ENCODE peak calls at places on chromosome 18, in seven cellular contexts. One of them, this sample, is unnamed.
A peak's percentile ranks its signal among the peaks of the same experiment; 100 is the strongest.

GRCh38 chr18:7084080-7084765 is 33.4 kb downstream of the LAMA1 start:
- DNase-seq in lung: no peak
- DNase-seq in pancreas: no peak
- DNase-seq in left ventricle myocardium inferior: no peak
- DNase-seq in tibial nerve: no peak
- DNase-seq in aorta: no peak
- DNase-seq in HCT116: no peak
- DNase-seq in this sample: no peak

GRCh38 chr18:24414349-24415003 is 12.0 kb upstream of the IMPACT start:
- DNase-seq in lung: no peak
- DNase-seq in pancreas: no peak
- DNase-seq in left ventricle myocardium inferior: no peak
- DNase-seq in tibial nerve: no peak
- DNase-seq in aorta: no peak
- DNase-seq in HCT116: no peak
- DNase-seq in this sample: no peak

GRCh38 chr18:62384610-62385097 is 59.5 kb downstream of the TNFRSF11A start:
- DNase-seq in lung: no peak
- DNase-seq in pancreas: no peak
- DNase-seq in left ventricle myocardium inferior: no peak
- DNase-seq in tibial nerve: no peak
- DNase-seq in aorta: no peak
- DNase-seq in HCT116: no peak
- DNase-seq in this sample: no peak

GRCh38 chr18:12768622-12769021 is 65.8 kb downstream of the PSMG2 start:
- DNase-seq in lung: no peak
- DNase-seq in pancreas: no peak
- DNase-seq in left ventricle myocardium inferior: no peak
- DNase-seq in tibial nerve: no peak
- DNase-seq in aorta: no peak
- DNase-seq in HCT116: no peak
- DNase-seq in this sample: no peak

GRCh38 chr18:44996261-44996660 is 315.6 kb downstream of the SETBP1 start:
- DNase-seq in lung: no peak
- DNase-seq in pancreas: no peak
- DNase-seq in left ventricle myocardium inferior: no peak
- DNase-seq in tibial nerve: no peak
- DNase-seq in aorta: no peak
- DNase-seq in HCT116: no peak
- DNase-seq in this sample: no peak

GRCh38 chr18:78822171-78822570 is 157.4 kb upstream of the SALL3 start:
- DNase-seq in lung: no peak
- DNase-seq in pancreas: no peak
- DNase-seq in left ventricle myocardium inferior: no peak
- DNase-seq in tibial nerve: no peak
- DNase-seq in aorta: no peak
- DNase-seq in HCT116: no peak
- DNase-seq in this sample: no peak

GRCh38 chr18:49613141-49613641 is 51.3 kb downstream of the LIPG start:
- DNase-seq in lung: no peak
- DNase-seq in pancreas: no peak
- DNase-seq in left ventricle myocardium inferior: no peak
- DNase-seq in tibial nerve: no peak
- DNase-seq in aorta: no peak
- DNase-seq in HCT116: no peak
- DNase-seq in this sample: peak; percentile 80

GRCh38 chr18:22114526-22115321 is 54.7 kb upstream of the GATA6 start:
- DNase-seq in lung: no peak
- DNase-seq in pancreas: no peak
- DNase-seq in left ventricle myocardium inferior: no peak
- DNase-seq in tibial nerve: no peak
- DNase-seq in aorta: no peak
- DNase-seq in HCT116: no peak
- DNase-seq in this sample: no peak

GRCh38 chr18:31041346-31042067 is 1.0 kb downstream of the DSC3 start:
- DNase-seq in lung: no peak
- DNase-seq in pancreas: no peak
- DNase-seq in left ventricle myocardium inferior: no peak
- DNase-seq in tibial nerve: no peak
- DNase-seq in aorta: peak; percentile 55
- DNase-seq in HCT116: no peak
- DNase-seq in this sample: no peak

GRCh38 chr18:49038423-49038822 is 87.7 kb upstream of the SMAD7 start:
- DNase-seq in lung: no peak
- DNase-seq in pancreas: no peak
- DNase-seq in left ventricle myocardium inferior: no peak
- DNase-seq in tibial nerve: no peak
- DNase-seq in aorta: no peak
- DNase-seq in HCT116: no peak
- DNase-seq in this sample: no peak

GRCh38 chr18:13653746-13654455 is 72.5 kb downstream of the FAM210A start:
- DNase-seq in lung: no peak
- DNase-seq in pancreas: no peak
- DNase-seq in left ventricle myocardium inferior: no peak
- DNase-seq in tibial nerve: no peak
- DNase-seq in aorta: no peak
- DNase-seq in HCT116: no peak
- DNase-seq in this sample: no peak

GRCh38 chr18:74506405-74507119 is 10.4 kb downstream of the CNDP2 start:
- DNase-seq in lung: no peak
- DNase-seq in pancreas: no peak
- DNase-seq in left ventricle myocardium inferior: no peak
- DNase-seq in tibial nerve: no peak
- DNase-seq in aorta: no peak
- DNase-seq in HCT116: no peak
- DNase-seq in this sample: no peak

GRCh38 chr18:62452280-62452824 is 70.5 kb upstream of the ZCCHC2 start:
- DNase-seq in lung: no peak
- DNase-seq in pancreas: no peak
- DNase-seq in left ventricle myocardium inferior: no peak
- DNase-seq in tibial nerve: no peak
- DNase-seq in aorta: no peak
- DNase-seq in HCT116: no peak
- DNase-seq in this sample: no peak

GRCh38 chr18:13823707-13824395 is at the start of gene MC5R:
- DNase-seq in lung: peak; percentile 48
- DNase-seq in pancreas: peak; percentile 39
- DNase-seq in left ventricle myocardium inferior: peak; percentile 61
- DNase-seq in tibial nerve: peak; percentile 38
- DNase-seq in aorta: peak; percentile 91
- DNase-seq in HCT116: no peak
- DNase-seq in this sample: no peak

GRCh38 chr18:8422391-8422790 is 186.8 kb upstream of the RAB12 start:
- DNase-seq in lung: no peak
- DNase-seq in pancreas: no peak
- DNase-seq in left ventricle myocardium inferior: no peak
- DNase-seq in tibial nerve: no peak
- DNase-seq in aorta: no peak
- DNase-seq in HCT116: no peak
- DNase-seq in this sample: no peak

GRCh38 chr18:73895701-73896100 is 251.9 kb downstream of the FBXO15 start:
- DNase-seq in lung: no peak
- DNase-seq in pancreas: no peak
- DNase-seq in left ventricle myocardium inferior: no peak
- DNase-seq in tibial nerve: no peak
- DNase-seq in aorta: no peak
- DNase-seq in HCT116: no peak
- DNase-seq in this sample: no peak

GRCh38 chr18:3826021-3826420 is 376.0 kb downstream of the TGIF1 start:
- DNase-seq in lung: no peak
- DNase-seq in pancreas: no peak
- DNase-seq in left ventricle myocardium inferior: no peak
- DNase-seq in tibial nerve: no peak
- DNase-seq in aorta: no peak
- DNase-seq in HCT116: no peak
- DNase-seq in this sample: no peak

GRCh38 chr18:3823073-3823472 is 373.1 kb downstream of the TGIF1 start:
- DNase-seq in lung: no peak
- DNase-seq in pancreas: no peak
- DNase-seq in left ventricle myocardium inferior: no peak
- DNase-seq in tibial nerve: no peak
- DNase-seq in aorta: no peak
- DNase-seq in HCT116: no peak
- DNase-seq in this sample: no peak

GRCh38 chr18:3819933-3820332 is 370.0 kb downstream of the TGIF1 start:
- DNase-seq in lung: no peak
- DNase-seq in pancreas: no peak
- DNase-seq in left ventricle myocardium inferior: no peak
- DNase-seq in tibial nerve: no peak
- DNase-seq in aorta: no peak
- DNase-seq in HCT116: no peak
- DNase-seq in this sample: no peak

GRCh38 chr18:3824101-3824500 is 374.1 kb downstream of the TGIF1 start:
- DNase-seq in lung: no peak
- DNase-seq in pancreas: no peak
- DNase-seq in left ventricle myocardium inferior: no peak
- DNase-seq in tibial nerve: no peak
- DNase-seq in aorta: no peak
- DNase-seq in HCT116: no peak
- DNase-seq in this sample: no peak

DNA sequence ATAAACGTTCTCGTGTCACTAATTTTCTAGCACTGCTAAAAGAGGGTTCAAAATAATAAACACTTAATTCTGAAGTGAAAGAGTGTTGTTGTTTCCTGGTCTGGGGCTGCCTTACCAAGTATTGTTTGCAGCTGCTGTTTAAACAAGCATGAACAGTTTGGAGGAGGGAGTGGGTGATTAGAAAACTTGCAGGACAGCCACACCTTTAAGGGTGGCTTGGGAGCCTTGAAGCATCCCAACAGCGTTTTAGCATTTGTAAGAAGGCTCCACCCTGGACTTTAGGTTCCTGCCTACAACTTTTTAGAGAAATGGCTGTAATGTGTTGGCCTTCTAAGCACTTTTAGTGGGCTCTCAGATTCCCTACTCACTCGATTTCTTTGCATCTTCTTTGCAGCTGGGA is 371.6 kb downstream of the TGIF1 start:
- DNase-seq in lung: no peak
- DNase-seq in pancreas: no peak
- DNase-seq in left ventricle myocardium inferior: no peak
- DNase-seq in tibial nerve: no peak
- DNase-seq in aorta: no peak
- DNase-seq in HCT116: no peak
- DNase-seq in this sample: no peak
- H3K4me3 ChIP-seq in lung: no peak overlapping the region
- H3K4me3 ChIP-seq in pancreas: no peak overlapping the region
- H3K4me3 ChIP-seq in left ventricle myocardium inferior: no peak overlapping the region
- H3K4me3 ChIP-seq in tibial nerve: no peak overlapping the region
- H3K4me3 ChIP-seq in aorta: no peak overlapping the region
- H3K4me3 ChIP-seq in HCT116: no peak overlapping the region
- H3K4me3 ChIP-seq in this sample: no peak overlapping the region

DNA sequence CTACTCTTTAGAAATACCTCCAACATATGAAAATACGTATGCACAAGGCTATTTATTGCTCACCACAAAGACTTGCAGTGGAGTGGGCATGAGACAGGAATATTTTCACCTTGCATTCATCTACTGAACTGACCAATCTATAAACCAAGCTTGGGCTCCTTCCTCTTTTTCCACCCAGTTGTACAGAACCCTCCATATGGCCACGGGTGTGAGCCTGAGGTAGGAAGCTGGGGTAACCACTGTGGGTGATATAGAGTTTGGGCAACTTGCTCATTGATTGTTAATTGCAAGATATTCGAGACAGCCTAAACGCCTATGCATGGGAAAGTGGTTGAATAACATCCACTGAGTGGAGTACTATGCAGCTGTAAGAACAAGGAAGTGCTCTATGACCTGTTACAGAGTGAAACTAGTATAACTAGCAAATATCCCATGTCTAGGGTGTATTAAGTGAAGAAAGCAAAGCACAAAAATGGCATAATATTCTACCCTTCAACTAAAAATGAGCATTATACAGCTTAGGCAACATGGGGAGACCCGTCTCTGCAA is 7.3 kb upstream of the VAPA start:
- DNase-seq in lung: no peak
- DNase-seq in pancreas: no peak
- DNase-seq in left ventricle myocardium inferior: no peak
- DNase-seq in tibial nerve: no peak
- DNase-seq in aorta: no peak
- DNase-seq in HCT116: no peak
- DNase-seq in this sample: no peak
- H3K27me3 ChIP-seq in lung: no peaks in the 10 kb centered on the region
- H3K27me3 ChIP-seq in pancreas: no peaks in the 10 kb centered on the region
- H3K27me3 ChIP-seq in left ventricle myocardium inferior: no peaks in the 10 kb centered on the region
- H3K27me3 ChIP-seq in tibial nerve: no peaks in the 10 kb centered on the region
- H3K27me3 ChIP-seq in aorta: no peaks in the 10 kb centered on the region
- H3K27me3 ChIP-seq in HCT116: no peaks in the 10 kb centered on the region
- H3K27me3 ChIP-seq in this sample: no peaks in the 10 kb centered on the region

DNA sequence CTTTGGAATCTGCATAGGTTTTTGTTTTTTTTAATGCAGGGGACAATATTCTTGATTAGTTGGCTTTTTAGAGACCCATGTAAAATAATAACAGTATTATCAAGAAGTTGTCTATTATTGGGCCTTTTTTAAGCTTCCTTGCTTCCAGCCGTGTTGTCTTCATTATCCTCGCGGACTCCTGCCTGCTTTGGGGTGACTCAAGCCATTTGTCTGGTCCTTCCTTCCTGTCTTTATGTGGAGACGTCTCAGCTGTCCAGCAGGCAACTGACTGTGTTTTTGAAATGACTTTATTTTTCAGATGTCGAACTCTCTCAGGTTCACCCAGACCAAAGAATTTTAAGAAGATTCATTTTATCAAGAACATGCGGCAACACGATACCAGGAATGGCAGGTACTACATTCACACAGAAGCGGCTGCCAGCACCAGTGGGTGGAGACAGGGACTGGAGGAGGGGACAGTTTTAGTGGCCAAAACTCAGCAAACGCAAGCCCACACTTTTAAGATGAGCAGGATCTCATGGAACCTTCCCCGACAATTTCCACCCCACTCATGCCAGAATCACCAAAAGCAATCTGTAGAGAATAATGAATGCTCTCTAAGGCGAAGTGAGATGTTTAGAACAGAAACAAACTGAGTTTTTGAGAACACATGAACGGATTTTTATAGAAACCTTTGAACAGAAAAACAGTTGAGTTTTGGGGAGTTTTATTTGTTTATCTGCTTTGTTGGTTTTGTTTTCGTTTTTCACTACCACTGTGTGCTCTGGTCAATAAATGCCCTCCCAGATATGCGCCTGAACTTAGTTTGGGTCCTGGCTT is 59.1 kb downstream of the CABLES1 start:
- DNase-seq in lung: no peak
- DNase-seq in pancreas: no peak
- DNase-seq in left ventricle myocardium inferior: no peak
- DNase-seq in tibial nerve: no peak
- DNase-seq in aorta: no peak
- DNase-seq in HCT116: no peak
- DNase-seq in this sample: no peak
- H3K4me3 ChIP-seq in lung: no peak overlapping the region
- H3K4me3 ChIP-seq in pancreas: no peak overlapping the region
- H3K4me3 ChIP-seq in left ventricle myocardium inferior: no peak overlapping the region
- H3K4me3 ChIP-seq in tibial nerve: no peak overlapping the region
- H3K4me3 ChIP-seq in aorta: no peak overlapping the region
- H3K4me3 ChIP-seq in HCT116: no peak overlapping the region
- H3K4me3 ChIP-seq in this sample: no peak overlapping the region

DNA sequence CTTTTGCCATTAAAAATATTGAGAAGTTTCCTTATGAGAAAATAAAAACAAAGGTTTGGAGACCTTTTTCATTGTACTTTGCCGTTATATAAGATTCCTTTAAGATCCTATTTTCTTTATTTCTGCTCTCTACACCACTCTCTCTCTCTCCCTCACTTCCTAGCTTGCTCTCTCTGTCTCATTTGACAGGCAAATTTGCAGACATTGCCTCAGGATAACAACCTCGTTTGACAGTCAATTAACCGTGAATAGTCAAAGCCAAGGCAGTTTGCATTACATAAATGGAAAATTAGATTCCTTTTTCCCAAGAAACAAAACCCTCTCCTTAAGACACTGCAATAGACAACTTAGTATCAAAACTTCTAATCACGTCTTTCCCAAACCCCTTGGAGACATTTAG is 7.4 kb downstream of the SKOR2 start:
- DNase-seq in lung: no peak
- DNase-seq in pancreas: no peak
- DNase-seq in left ventricle myocardium inferior: no peak
- DNase-seq in tibial nerve: no peak
- DNase-seq in aorta: no peak
- DNase-seq in HCT116: no peak
- DNase-seq in this sample: no peak
- H3K27me3 ChIP-seq in lung: peaks cover 17% of the 10 kb centered on the region
- H3K27me3 ChIP-seq in pancreas: peaks cover 30% of the 10 kb centered on the region
- H3K27me3 ChIP-seq in left ventricle myocardium inferior: peaks cover 100% of the 10 kb centered on the region
- H3K27me3 ChIP-seq in tibial nerve: no peaks in the 10 kb centered on the region
- H3K27me3 ChIP-seq in aorta: no peaks in the 10 kb centered on the region
- H3K27me3 ChIP-seq in HCT116: peaks cover 47% of the 10 kb centered on the region
- H3K27me3 ChIP-seq in this sample: peaks cover 34% of the 10 kb centered on the region

This sample was measured in kidney epithelial cell.